ENCODE peak calls at places on chromosomes 2 and 18, in four cellular contexts. R is activated T-cell treated with anti-CD3 and anti-CD28 coated beads for 4 hours, K is EH, Q is fibroblast of the conjunctiva. J is an unnamed sample.
A peak's percentile ranks its signal among the peaks of the same experiment; 100 is the strongest.

GRCh38 chr2:22579341-22579740 is 805.6 kb upstream of the KLHL29 start:
- DNase-seq in R (no peak), K (no peak), Q (no peak), J (no peak)

GRCh38 chr18:8571399-8571798 is 37.8 kb upstream of the RAB12 start:
- DNase-seq in R (no peak), K (no peak), Q (no peak), J (no peak)

GRCh38 chr2:15791294-15791693 is 149.1 kb upstream of the MYCN start:
- DNase-seq in R (no peak), K (no peak), Q (no peak), J (no peak)

GRCh38 chr2:120857422-120857821 is 121.8 kb downstream of the GLI2 start:
- DNase-seq in R (no peak), K (no peak), Q (no peak), J (no peak)

GRCh38 chr2:76599732-76600368 is 889.1 kb upstream of the GCFC2 start:
- DNase-seq in R (no peak), K (peak; percentile 2), Q (peak; percentile 57), J (no peak)

GRCh38 chr18:45626330-45627203 is 11.3 kb downstream of the SLC14A2 start:
- DNase-seq in R (no peak), K (peak; percentile 91), Q (no peak), J (peak; percentile 46)

GRCh38 chr2:27591745-27592144 is 8.9 kb downstream of the ZNF512 start:
- DNase-seq in R (no peak), K (peak; percentile 61), Q (no peak), J (no peak)

GRCh38 chr2:224982910-224983688 is 59.2 kb downstream of the DOCK10 start:
- DNase-seq in R (no peak), K (peak; percentile 92), Q (peak; percentile 92), J (no peak)

GRCh38 chr2:15400240-15400826 is 160.8 kb downstream of the NBAS start:
- DNase-seq in R (no peak), K (no peak), Q (no peak), J (no peak)

GRCh38 chr2:164839914-164840457 is 1.6 kb downstream of the COBLL1 start:
- DNase-seq in R (no peak), K (peak; percentile 79), Q (no peak), J (no peak)

GRCh38 chr2:161414385-161415040 is 1.6 kb upstream of the TBR1 start:
- DNase-seq in R (no peak), K (peak; percentile 49), Q (no peak), J (no peak)

GRCh38 chr2:15142069-15142689 is 419.0 kb downstream of the NBAS start:
- DNase-seq in R (peak; percentile 56), K (peak; percentile 10), Q (no peak), J (no peak)

GRCh38 chr2:226151157-226151556 is 648.5 kb downstream of the IRS1 start:
- DNase-seq in R (no peak), K (peak; percentile 3), Q (no peak), J (no peak)

GRCh38 chr18:36828157-36828629 is 609 bp downstream of the TPGS2 start:
- DNase-seq in R (no peak), K (peak; percentile 68), Q (peak; percentile 43), J (no peak)

GRCh38 chr2:128408349-128409305 is 90.0 kb upstream of the HS6ST1 start:
- DNase-seq in R (no peak), K (peak; percentile 92), Q (peak; percentile 14), J (peak; percentile 66)

GRCh38 chr2:84881581-84882414 is 914 bp upstream of the TRABD2A start:
- DNase-seq in R (peak; percentile 84), K (peak; percentile 83), Q (peak; percentile 76), J (no peak)

GRCh38 chr2:156329031-156329921 is 3.2 kb downstream of the NR4A2 start:
- DNase-seq in R (no peak), K (no peak), Q (no peak), J (no peak)

GRCh38 chr2:9753665-9754531 is 89.4 kb upstream of the TAF1B start:
- DNase-seq in R (peak; percentile 36), K (no peak), Q (no peak), J (no peak)

GRCh38 chr18:56391933-56392590 is 246.3 kb downstream of the TXNL1 start:
- DNase-seq in R (no peak), K (no peak), Q (no peak), J (no peak)

GRCh38 chr2:237141556-237141955 is 55.9 kb downstream of the COPS8 start:
- DNase-seq in R (no peak), K (peak; percentile 84), Q (peak; percentile 90), J (no peak)

GRCh38 chr18:74632856-74633255 is 35.2 kb downstream of the ZNF407 start:
- DNase-seq in R (no peak), K (no peak), Q (no peak), J (no peak)

GRCh38 chr2:96097441-96097840 is 18.9 kb downstream of the ADRA2B start:
- DNase-seq in R (no peak), K (no peak), Q (no peak), J (no peak)